ENCODE peak calls at places on chromosomes 2 and 18, in ten cellular contexts. M, X, V, C, J, D, O, R, K and S are unnamed samples.

GRCh38 chr2:36300697-36301096 is 54.9 kb upstream of the CRIM1 start:
- DNase-seq in O (no peak), R (no peak), M (no peak), V (peak; percentile 44), K (no peak), X (no peak), J (no peak), C (no peak), D (no peak), S (no peak)

GRCh38 chr18:293557-293956 is 25.7 kb upstream of the THOC1 start:
- DNase-seq in V (no peak), O (no peak), C (no peak), X (no peak), M (peak; percentile 58), J (no peak), D (no peak), R (no peak), K (no peak), S (no peak)

GRCh38 chr2:197804049-197804757 is at the start of gene PLCL1:
- DNase-seq in M (peak; percentile 91), X (peak; percentile 33), K (peak; percentile 80), D (peak; percentile 96), J (peak; percentile 93), C (peak; percentile 95), R (peak; percentile 91), O (peak; percentile 93), V (peak; percentile 95), S (peak; percentile 49)

GRCh38 chr2:98518106-98518505 is 73.4 kb downstream of the INPP4A start:
- DNase-seq in K (peak; percentile 38), V (peak; percentile 51), O (peak; percentile 36), J (peak; percentile 24), R (no peak), X (no peak), C (no peak), D (peak; percentile 37), M (peak; percentile 20), S (no peak)

GRCh38 chr2:221590861-221591260 is 18.8 kb upstream of the EPHA4 start:
- DNase-seq in X (no peak), C (no peak), O (no peak), V (no peak), K (no peak), J (no peak), R (no peak), D (no peak), M (no peak), S (no peak)

GRCh38 chr2:35580951-35581350 is 774.6 kb upstream of the CRIM1 start:
- DNase-seq in M (no peak), R (no peak), D (no peak), O (no peak), J (no peak), X (no peak), K (no peak), C (no peak), V (no peak), S (no peak)

GRCh38 chr18:61322265-61322873 is 10.9 kb upstream of the CDH20 start:
- DNase-seq in K (peak; percentile 29), X (peak; percentile 63), R (peak; percentile 65), C (peak; percentile 40), M (peak; percentile 54), J (peak; percentile 56), V (peak; percentile 62), O (peak; percentile 58), D (peak; percentile 85), S (no peak)

GRCh38 chr18:23650963-23651927 is 11.5 kb downstream of the ANKRD29 start:
- DNase-seq in J (peak; percentile 92), X (no peak), M (peak; percentile 60), R (no peak), V (no peak), K (peak; percentile 94), C (no peak), O (no peak), D (no peak), S (no peak)

GRCh38 chr2:46632349-46632748 is 153.0 kb downstream of the TMEM247 start:
- DNase-seq in M (peak; percentile 82), X (no peak), K (peak; percentile 76), C (no peak), D (peak; percentile 75), R (no peak), O (no peak), V (peak; percentile 21), J (peak; percentile 73), S (no peak)
- TF ChIP-seq CTCF in M (peak; percentile 53), X (peak; percentile 60), K (peak; percentile 47), C (peak; percentile 71), D (peak; percentile 57), R (peak; percentile 57), O (peak; percentile 62), V (peak; percentile 22), J (peak; percentile 58), S (no peak)

DNA sequence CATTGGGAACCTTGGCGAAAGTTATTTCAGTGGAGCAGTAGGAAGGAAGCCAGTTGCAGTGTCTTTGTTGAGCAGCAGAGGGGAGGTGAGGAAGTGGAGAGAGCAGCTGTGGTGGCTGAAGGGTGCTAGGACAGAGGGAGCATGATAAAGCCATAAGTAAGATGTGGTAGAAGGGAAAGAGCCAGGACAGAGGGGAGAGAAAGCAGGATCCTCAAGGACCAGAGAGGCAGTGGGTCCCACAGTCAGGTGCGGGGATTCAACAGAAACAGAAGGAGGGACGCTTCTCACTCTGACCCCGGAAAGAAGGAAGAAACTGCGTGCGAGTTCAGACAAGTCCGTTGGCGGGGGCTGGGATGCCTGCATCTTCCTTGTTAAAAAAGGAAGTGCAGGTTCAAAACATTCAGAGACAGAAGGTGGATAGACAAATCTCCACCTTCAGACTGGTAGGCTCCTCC is at the start of gene CXCR2:
- DNase-seq in M (no peak), C (peak; percentile 33), K (no peak), V (peak; percentile 40), X (no peak), D (peak; percentile 47), O (peak; percentile 13), R (no peak), J (peak; percentile 11), S (no peak)
- TF ChIP-seq CTCF in M (no peak), C (no peak), K (no peak), V (peak; percentile 27), X (no peak), D (no peak), O (no peak), R (no peak), J (no peak), S (no peak)

GRCh38 chr2:9205963-9206948 is at the start of gene ASAP2:
- DNase-seq in R (peak; percentile 73), J (peak; percentile 81), X (peak; percentile 48), M (peak; percentile 66), O (peak; percentile 81), D (peak; percentile 76), K (peak; percentile 39), V (peak; percentile 59), C (peak; percentile 73), S (peak; percentile 22)
- TF ChIP-seq CTCF in R (peak; percentile 86), J (peak; percentile 60), X (peak; percentile 50), M (peak; percentile 68), O (peak; percentile 86), D (peak; percentile 69), K (peak; percentile 88), V (peak; percentile 68), C (peak; percentile 90), S (no peak)

GRCh38 chr2:195312662-195313061 is 344.4 kb upstream of the SLC39A10 start:
- DNase-seq in D (peak; percentile 28), M (no peak), K (no peak), X (no peak), V (peak; percentile 5), O (no peak), R (no peak), C (no peak), J (no peak), S (no peak)
- TF ChIP-seq CTCF in D (no peak), M (no peak), K (no peak), X (no peak), V (no peak), O (no peak), R (no peak), C (no peak), J (no peak), S (no peak)